ENCODE peak calls at places on chromosome 20, in six cellular contexts. U is stimulated activated CD8-positive, alpha-beta memory T cell treated with anti-CD3 and anti-CD28 coated beads, Interleukin-2, amount 100 ng/mL, for 48 hours; F is sciatic nerve; G is A549; T is SJSA1; Z is NCI-H748 treated with DMSO at 0.1 percent for 48 hours. M is an unnamed sample.

GRCh38 chr20:8545212-8545611 is 413.1 kb downstream of the PLCB1 start:
- DNase-seq in G (no peak), Z (no peak), T (no peak), U (no peak), F (no peak), M (no peak)

GRCh38 chr20:44021186-44021585 is 106.5 kb downstream of the TOX2 start:
- DNase-seq in T (no peak), Z (no peak), U (no peak), G (no peak), F (peak), M (no peak)

GRCh38 chr20:37897008-37897548 is 5.8 kb upstream of the VSTM2L start:
- DNase-seq in F (no peak), U (no peak), T (peak), G (no peak), Z (no peak), M (no peak)

GRCh38 chr20:36578642-36579041 is 5.2 kb downstream of the TGIF2 start:
- DNase-seq in U (no peak), Z (no peak), G (no peak), T (no peak), F (no peak), M (no peak)

GRCh38 chr20:23367770-23368169 is 5.8 kb downstream of the GZF1 start:
- DNase-seq in Z (no peak), T (no peak), U (no peak), F (no peak), G (no peak), M (no peak)

GRCh38 chr20:59124326-59125029 is 39.1 kb upstream of the ZNF831 start:
- DNase-seq in U (no peak), Z (no peak), T (no peak), G (no peak), F (no peak), M (no peak)

GRCh38 chr20:12175538-12175937 is 257.8 kb downstream of the BTBD3 start:
- DNase-seq in U (no peak), T (no peak), G (no peak), F (no peak), Z (no peak), M (no peak)

GRCh38 chr20:50604451-50604850 is 86.9 kb downstream of the RIPOR3 start:
- DNase-seq in Z (no peak), T (no peak), F (no peak), G (no peak), U (no peak), M (no peak)

GRCh38 chr20:42074944-42075343 is 456.8 kb upstream of the CHD6 start:
- DNase-seq in G (no peak), F (no peak), T (no peak), Z (no peak), U (no peak), M (no peak)

GRCh38 chr20:61686081-61686936 is 379.4 kb downstream of the TAF4 start:
- DNase-seq in G (no peak), F (no peak), Z (no peak), U (no peak), T (no peak), M (no peak)

GRCh38 chr20:46063151-46063550 is 26.6 kb downstream of the NCOA5 start:
- DNase-seq in U (no peak), G (no peak), F (no peak), T (no peak), Z (no peak), M (no peak)

GRCh38 chr20:21862224-21862927 is 156.9 kb downstream of the PAX1 start:
- DNase-seq in Z (no peak), U (no peak), F (no peak), G (no peak), T (no peak), M (no peak)

GRCh38 chr20:44586986-44587980 is 4.9 kb downstream of the PKIG start:
- DNase-seq in T (no peak), G (no peak), F (no peak), U (no peak), Z (no peak), M (no peak)